ENCODE peak calls at places on chromosomes 12 and 14, in seven cellular contexts. K is brain microvascular endothelial cell, O is T-cell, P is caudate nucleus, R is COR-L47, G is frontal cortex, W is T47D. A is an unnamed sample.

GRCh38 chr12:5912011-5912410 is 33.0 kb downstream of the ANO2 start:
- DNase-seq in K (no peak), O (no peak), P (no peak), R (no peak), G (no peak), W (no peak), A (no peak)

GRCh38 chr12:52063986-52064649 is 5.7 kb upstream of the ATG101 start:
- DNase-seq in K (peak), O (no peak), P (peak), R (no peak), G (no peak), W (no peak), A (peak)

GRCh38 chr12:69524755-69525509 is 54.7 kb downstream of the FRS2 start:
- DNase-seq in K (no peak), O (no peak), P (no peak), R (no peak), G (no peak), W (no peak), A (no peak)

GRCh38 chr14:35201066-35201465 is 78.7 kb downstream of the PRORP start:
- DNase-seq in K (no peak), O (no peak), P (no peak), R (no peak), G (no peak), W (no peak), A (no peak)

GRCh38 chr12:2998789-2999264 is 39.6 kb downstream of the TEAD4 start:
- DNase-seq in K (peak), O (no peak), P (no peak), R (no peak), G (peak), W (no peak), A (peak)

GRCh38 chr14:80930836-80931389 is 10.6 kb downstream of the CEP128 start:
- DNase-seq in K (peak), O (peak), P (no peak), R (no peak), G (no peak), W (no peak), A (no peak)

GRCh38 chr12:11164384-11164783 is 6.6 kb upstream of the SMIM10L1 start:
- DNase-seq in K (no peak), O (no peak), P (no peak), R (no peak), G (no peak), W (no peak), A (no peak)

GRCh38 chr12:67663121-67663520 is 14.6 kb downstream of the DYRK2 start:
- DNase-seq in K (no peak), O (no peak), P (no peak), R (no peak), G (no peak), W (no peak), A (no peak)

GRCh38 chr12:93567174-93567573 is 5.3 kb upstream of the SOCS2 start:
- DNase-seq in K (no peak), O (no peak), P (no peak), R (no peak), G (no peak), W (no peak), A (no peak)

GRCh38 chr12:57836442-57837375 is 9.8 kb downstream of the CTDSP2 start:
- DNase-seq in K (peak), O (no peak), P (no peak), R (peak), G (peak), W (no peak), A (peak)

GRCh38 chr12:25689996-25690501 is 137.0 kb upstream of the LMNTD1 start:
- DNase-seq in K (no peak), O (no peak), P (no peak), R (no peak), G (peak), W (no peak), A (peak)

GRCh38 chr12:130828895-130829294 is 10.2 kb downstream of the STX2 start:
- DNase-seq in K (no peak), O (no peak), P (no peak), R (no peak), G (no peak), W (no peak), A (no peak)

GRCh38 chr14:54278087-54278486 is 118.7 kb upstream of the CDKN3 start:
- DNase-seq in K (no peak), O (no peak), P (no peak), R (no peak), G (no peak), W (no peak), A (no peak)

GRCh38 chr12:56469007-56469930 is 891 bp downstream of the SPRYD4 start:
- DNase-seq in K (no peak), O (no peak), P (no peak), R (no peak), G (peak), W (no peak), A (peak)

GRCh38 chr12:57864382-57864781 is 17.9 kb upstream of the CTDSP2 start:
- DNase-seq in K (no peak), O (no peak), P (no peak), R (no peak), G (no peak), W (no peak), A (peak)

GRCh38 chr14:76950043-76951020 is 78.2 kb downstream of the IRF2BPL start:
- DNase-seq in K (no peak), O (no peak), P (no peak), R (no peak), G (no peak), W (no peak), A (no peak)

GRCh38 chr14:79924583-79924982 is 286.7 kb downstream of the DIO2 start:
- DNase-seq in K (no peak), O (no peak), P (no peak), R (no peak), G (no peak), W (no peak), A (no peak)

GRCh38 chr12:128111951-128112350 is 155.0 kb upstream of the TMEM132C start:
- DNase-seq in K (no peak), O (no peak), P (no peak), R (no peak), G (no peak), W (no peak), A (no peak)

GRCh38 chr12:585062-586061 is 77.9 kb downstream of the NINJ2 start:
- DNase-seq in K (no peak), O (no peak), P (no peak), R (no peak), G (no peak), W (no peak), A (no peak)

GRCh38 chr12:52052471-52053186 is 1.4 kb downstream of the NR4A1 start:
- DNase-seq in K (no peak), O (peak), P (no peak), R (peak), G (no peak), W (peak), A (no peak)

GRCh38 chr14:104451474-104451873 is 128.1 kb upstream of the C14orf180 start:
- DNase-seq in K (no peak), O (no peak), P (no peak), R (no peak), G (no peak), W (no peak), A (no peak)

GRCh38 chr12:90909069-90909676 is 45.8 kb downstream of the CCER1 start:
- DNase-seq in K (peak), O (no peak), P (no peak), R (peak), G (peak), W (peak), A (no peak)

GRCh38 chr12:6822461-6823135 is 977 bp downstream of the GPR162 start:
- DNase-seq in K (no peak), O (no peak), P (no peak), R (no peak), G (no peak), W (no peak), A (no peak)

GRCh38 chr12:70843363-70843762 is 77.2 kb downstream of the PTPRR start:
- DNase-seq in K (no peak), O (no peak), P (no peak), R (no peak), G (no peak), W (no peak), A (no peak)

GRCh38 chr14:65303185-65303901 is 109.2 kb upstream of the FUT8 start:
- DNase-seq in K (no peak), O (no peak), P (no peak), R (no peak), G (no peak), W (no peak), A (no peak)

GRCh38 chr14:63147018-63147417 is 57.2 kb upstream of the RHOJ start:
- DNase-seq in K (no peak), O (no peak), P (no peak), R (no peak), G (no peak), W (no peak), A (no peak)

GRCh38 chr14:51677276-51677675 is 25.6 kb downstream of the FRMD6 start:
- DNase-seq in K (no peak), O (no peak), P (no peak), R (no peak), G (no peak), W (no peak), A (no peak)

GRCh38 chr14:104335611-104336010 is 197.2 kb downstream of the KIF26A start:
- DNase-seq in K (no peak), O (no peak), P (no peak), R (no peak), G (no peak), W (no peak), A (no peak)

GRCh38 chr12:29103539-29103974 is 45.5 kb upstream of the FAR2 start:
- DNase-seq in K (no peak), O (peak), P (no peak), R (no peak), G (no peak), W (no peak), A (no peak)

GRCh38 chr14:52399886-52400599 is 85.9 kb downstream of the PTGER2 start:
- DNase-seq in K (no peak), O (no peak), P (no peak), R (no peak), G (no peak), W (peak), A (no peak)

GRCh38 chr12:47449797-47450196 is 256.0 kb downstream of the RPAP3 start:
- DNase-seq in K (no peak), O (no peak), P (no peak), R (no peak), G (no peak), W (no peak), A (no peak)

GRCh38 chr12:94140556-94140955 is 7.8 kb upstream of the PLXNC1 start:
- DNase-seq in K (no peak), O (peak), P (no peak), R (no peak), G (no peak), W (peak), A (no peak)

GRCh38 chr14:100123618-100124017 is 35.8 kb downstream of the DEGS2 start:
- DNase-seq in K (no peak), O (no peak), P (no peak), R (no peak), G (no peak), W (no peak), A (no peak)

GRCh38 chr12:49960474-49961110 is 1.1 kb upstream of the AQP5 start:
- DNase-seq in K (no peak), O (no peak), P (no peak), R (no peak), G (no peak), W (no peak), A (no peak)

GRCh38 chr12:2876431-2877046 is 435 bp downstream of the FOXM1 start:
- DNase-seq in K (no peak), O (peak), P (no peak), R (no peak), G (no peak), W (no peak), A (peak)

GRCh38 chr14:22837059-22837749 is 819 bp downstream of the MMP14 start:
- DNase-seq in K (peak), O (no peak), P (no peak), R (no peak), G (no peak), W (peak), A (peak)